ENCODE peak calls at places on chromosomes 4 and X, in eight cellular contexts. I is nucleus accumbens; T is NCI-H748 treated with DMSO at 0.1 percent for 48 hours; H is stimulated activated CD8-positive, alpha-beta memory T cell treated with anti-CD3 and anti-CD28 coated beads, Interleukin-2, amount 100 ng/mL, for 1 hour; J is IMR-90; Q is GM04504; D is immature natural killer cell; U is tibial artery. P is an unnamed sample.

GRCh38 chrX:40420899-40421729 is 159.7 kb upstream of the ATP6AP2 start:
- DNase-seq in I (peak; percentile 42), T (no peak), H (no peak), J (no peak), Q (no peak), D (no peak), U (no peak), P (no peak)

GRCh38 chr4:146110847-146111485 is 64.6 kb upstream of the LSM6 start:
- DNase-seq in I (no peak), T (no peak), H (no peak), J (no peak), Q (no peak), D (no peak), U (no peak), P (no peak)

GRCh38 chrX:44667771-44668170 is 125.1 kb upstream of the FUNDC1 start:
- DNase-seq in I (no peak), T (no peak), H (no peak), J (peak; percentile 26), Q (no peak), D (no peak), U (no peak), P (no peak)

GRCh38 chr4:158710814-158711213 is 12.4 kb downstream of the PPID start:
- DNase-seq in I (no peak), T (no peak), H (no peak), J (peak; percentile 8), Q (no peak), D (no peak), U (no peak), P (no peak)

GRCh38 chrX:124332481-124333424 is at the start of gene TEX13D:
- DNase-seq in I (no peak), T (no peak), H (no peak), J (no peak), Q (no peak), D (no peak), U (no peak), P (peak; percentile 43)

GRCh38 chr4:26619784-26620183 is 35.9 kb downstream of the TBC1D19 start:
- DNase-seq in I (no peak), T (no peak), H (no peak), J (peak; percentile 77), Q (no peak), D (no peak), U (no peak), P (no peak)

GRCh38 chrX:44306336-44306735 is 37.1 kb downstream of the EFHC2 start:
- DNase-seq in I (no peak), T (peak; percentile 81), H (no peak), J (peak; percentile 20), Q (no peak), D (no peak), U (no peak), P (peak; percentile 50)

GRCh38 chr4:152479428-152480026 is 56.4 kb downstream of the FBXW7 start:
- DNase-seq in I (no peak), T (no peak), H (no peak), J (peak; percentile 60), Q (no peak), D (no peak), U (no peak), P (no peak)

GRCh38 chr4:22072726-22073125 is 124.2 kb upstream of the KCNIP4 start:
- DNase-seq in I (no peak), T (no peak), H (no peak), J (no peak), Q (no peak), D (no peak), U (no peak), P (no peak)

GRCh38 chrX:136636121-136636520 is 11.8 kb upstream of the CD40LG start:
- DNase-seq in I (no peak), T (no peak), H (no peak), J (no peak), Q (no peak), D (no peak), U (no peak), P (no peak)

GRCh38 chrX:9558615-9559014 is 93.8 kb downstream of the TBL1X start:
- DNase-seq in I (no peak), T (no peak), H (no peak), J (peak; percentile 34), Q (no peak), D (no peak), U (no peak), P (no peak)

GRCh38 chr4:69322055-69322454 is 41.8 kb downstream of the UGT2B28 start:
- DNase-seq in I (no peak), T (no peak), H (no peak), J (peak; percentile 0), Q (no peak), D (no peak), U (no peak), P (no peak)

GRCh38 chrX:103248553-103248952 is 6.4 kb downstream of the TCEAL8 start:
- DNase-seq in I (no peak), T (no peak), H (no peak), J (peak; percentile 10), Q (no peak), D (no peak), U (no peak), P (peak; percentile 54)

GRCh38 chrX:134948333-134949241 is 42.2 kb upstream of the SMIM10 start:
- DNase-seq in I (no peak), T (no peak), H (no peak), J (peak; percentile 88), Q (no peak), D (no peak), U (no peak), P (no peak)

GRCh38 chrX:8364369-8365141 is 100.1 kb upstream of the VCX3B start:
- DNase-seq in I (no peak), T (peak; percentile 46), H (no peak), J (no peak), Q (no peak), D (no peak), U (no peak), P (no peak)

GRCh38 chr4:170202721-170203120 is 113.0 kb upstream of the AADAT start:
- DNase-seq in I (no peak), T (no peak), H (no peak), J (no peak), Q (no peak), D (no peak), U (no peak), P (no peak)

GRCh38 chrX:23784487-23785301 is 1.7 kb downstream of the SAT1 start:
- DNase-seq in I (no peak), T (no peak), H (no peak), J (peak; percentile 88), Q (peak; percentile 43), D (no peak), U (no peak), P (no peak)

GRCh38 chrX:68183612-68184214 is 249.6 kb downstream of the OPHN1 start:
- DNase-seq in I (no peak), T (peak; percentile 2), H (no peak), J (peak; percentile 51), Q (no peak), D (no peak), U (no peak), P (no peak)

GRCh38 chr4:85747871-85748491 is 273.0 kb downstream of the ARHGAP24 start:
- DNase-seq in I (no peak), T (peak; percentile 10), H (no peak), J (peak; percentile 83), Q (no peak), D (no peak), U (no peak), P (no peak)

GRCh38 chr4:121256346-121256745 is 92.2 kb upstream of the TNIP3 start:
- DNase-seq in I (no peak), T (no peak), H (no peak), J (peak; percentile 80), Q (peak; percentile 83), D (peak; percentile 23), U (no peak), P (no peak)

GRCh38 chr4:37723067-37723466 is 36.9 kb upstream of the RELL1 start:
- DNase-seq in I (no peak), T (no peak), H (no peak), J (no peak), Q (no peak), D (no peak), U (no peak), P (no peak)

GRCh38 chr4:15765910-15766703 is 12.0 kb upstream of the CD38 start:
- DNase-seq in I (no peak), T (no peak), H (no peak), J (no peak), Q (no peak), D (peak; percentile 76), U (no peak), P (no peak)

GRCh38 chrX:154123241-154124219 is 20.5 kb upstream of the OPN1LW start:
- DNase-seq in I (no peak), T (no peak), H (peak; percentile 7), J (no peak), Q (no peak), D (peak; percentile 58), U (no peak), P (peak; percentile 73)

GRCh38 chr4:56653461-56654237 is 27.4 kb downstream of the HOPX start:
- DNase-seq in I (no peak), T (no peak), H (no peak), J (no peak), Q (no peak), D (peak; percentile 51), U (no peak), P (no peak)

GRCh38 chr4:38774181-38774580 is 8.6 kb downstream of the TLR10 start:
- DNase-seq in I (no peak), T (no peak), H (no peak), J (no peak), Q (no peak), D (no peak), U (no peak), P (no peak)

GRCh38 chrX:102339312-102340298 is 92.6 kb downstream of the NXF2 start:
- DNase-seq in I (no peak), T (no peak), H (no peak), J (no peak), Q (no peak), D (peak; percentile 37), U (no peak), P (peak; percentile 37)

GRCh38 chrX:24145340-24146186 is 4.0 kb upstream of the ZFX start:
- DNase-seq in I (no peak), T (no peak), H (no peak), J (peak; percentile 54), Q (no peak), D (no peak), U (no peak), P (no peak)

GRCh38 chr4:64781737-64782326 is 372.6 kb upstream of the TECRL start:
- DNase-seq in I (no peak), T (no peak), H (no peak), J (peak; percentile 10), Q (peak; percentile 7), D (no peak), U (no peak), P (peak; percentile 12)

GRCh38 chr4:73707269-73707875 is 33.0 kb upstream of the CXCL8 start:
- DNase-seq in I (no peak), T (no peak), H (no peak), J (no peak), Q (no peak), D (no peak), U (no peak), P (no peak)

GRCh38 chr4:186068581-186069402 is at the start of gene TLR3:
- DNase-seq in I (no peak), T (no peak), H (no peak), J (peak; percentile 22), Q (no peak), D (peak; percentile 47), U (no peak), P (no peak)

GRCh38 chrX:154019061-154019621 is 561 bp downstream of the IRAK1 start:
- DNase-seq in I (no peak), T (no peak), H (no peak), J (no peak), Q (no peak), D (no peak), U (no peak), P (peak; percentile 22)

GRCh38 chr4:113673450-113673849 is 88.1 kb downstream of the CAMK2D start:
- DNase-seq in I (no peak), T (no peak), H (peak; percentile 5), J (peak; percentile 54), Q (no peak), D (peak; percentile 27), U (no peak), P (no peak)

GRCh38 chr4:15241946-15242345 is 185.9 kb upstream of the C1QTNF7 start:
- DNase-seq in I (no peak), T (no peak), H (no peak), J (no peak), Q (no peak), D (no peak), U (no peak), P (no peak)

GRCh38 chrX:37423864-37424569 is 74.9 kb downstream of the PRRG1 start:
- DNase-seq in I (no peak), T (no peak), H (no peak), J (peak; percentile 29), Q (no peak), D (no peak), U (no peak), P (no peak)